ENCODE peak calls at places on chromosome 6, in five cellular contexts. Z is MG63, F is fibroblast of the aortic adventitia, O is prostate gland, U is choroid plexus epithelial cell. R is an unnamed sample.
A peak's percentile ranks its signal among the peaks of the same experiment; 100 is the strongest.

GRCh38 chr6:72954736-72955135 is 270.6 kb downstream of the KHDC1L start:
- DNase-seq in Z (no peak), F (peak; percentile 45), O (no peak), U (no peak), R (no peak)

GRCh38 chr6:136012948-136013347 is 161.4 kb downstream of the PDE7B start:
- DNase-seq in Z (no peak), F (peak; percentile 75), O (no peak), U (peak; percentile 21), R (no peak)

GRCh38 chr6:170222498-170223471 is 68.1 kb downstream of the DLL1 start:
- DNase-seq in Z (no peak), F (no peak), O (peak; percentile 3), U (no peak), R (no peak)

GRCh38 chr6:129645371-129646139 is 64.4 kb downstream of the ARHGAP18 start:
- DNase-seq in Z (no peak), F (no peak), O (no peak), U (peak; percentile 42), R (no peak)

GRCh38 chr6:89311853-89312531 is 3.1 kb downstream of the GABRR2 start:
- DNase-seq in Z (peak; percentile 88), F (peak; percentile 88), O (peak; percentile 59), U (peak; percentile 54), R (no peak)

GRCh38 chr6:141026504-141026903 is 1106.2 kb upstream of the GJE1 start:
- DNase-seq in Z (no peak), F (no peak), O (peak; percentile 36), U (no peak), R (no peak)

GRCh38 chr6:157273756-157274088 is 49.6 kb downstream of the TMEM242 start:
- DNase-seq in Z (peak; percentile 38), F (no peak), O (no peak), U (peak; percentile 56), R (peak; percentile 57)

GRCh38 chr6:106199998-106200397 is 113.9 kb downstream of the PRDM1 start:
- DNase-seq in Z (no peak), F (peak; percentile 76), O (no peak), U (peak; percentile 85), R (no peak)

GRCh38 chr6:90860822-90861601 is 274.1 kb upstream of the MAP3K7 start:
- DNase-seq in Z (no peak), F (no peak), O (no peak), U (peak; percentile 4), R (peak; percentile 27)

GRCh38 chr6:149900620-149901443 is 2.9 kb upstream of the RAET1E start:
- DNase-seq in Z (no peak), F (no peak), O (peak; percentile 57), U (no peak), R (no peak)

GRCh38 chr6:150247803-150248202 is 105.0 kb downstream of the PPP1R14C start:
- DNase-seq in Z (no peak), F (no peak), O (no peak), U (no peak), R (no peak)

GRCh38 chr6:116118608-116119007 is 7.3 kb downstream of the COL10A1 start:
- DNase-seq in Z (no peak), F (no peak), O (no peak), U (peak; percentile 21), R (no peak)

GRCh38 chr6:69827491-69827890 is 30.7 kb upstream of the LMBRD1 start:
- DNase-seq in Z (peak; percentile 40), F (peak; percentile 81), O (no peak), U (peak; percentile 57), R (no peak)

GRCh38 chr6:83442752-83443151 is 11.9 kb upstream of the ME1 start:
- DNase-seq in Z (no peak), F (peak; percentile 44), O (no peak), U (peak; percentile 45), R (peak; percentile 42)

GRCh38 chr6:27263886-27264285 is 16.4 kb downstream of the PRSS16 start:
- DNase-seq in Z (no peak), F (no peak), O (no peak), U (no peak), R (no peak)

GRCh38 chr6:166955121-166955864 is 1.1 kb downstream of the RNASET2 start:
- DNase-seq in Z (peak; percentile 6), F (no peak), O (no peak), U (no peak), R (no peak)

GRCh38 chr6:113560908-113561307 is 296.2 kb upstream of the MARCKS start:
- DNase-seq in Z (no peak), F (peak; percentile 86), O (no peak), U (peak; percentile 80), R (no peak)

GRCh38 chr6:167731216-167731615 is 95.5 kb upstream of the AFDN start:
- DNase-seq in Z (no peak), F (no peak), O (no peak), U (no peak), R (no peak)

GRCh38 chr6:20692023-20692422 is 157.8 kb downstream of the CDKAL1 start:
- DNase-seq in Z (no peak), F (no peak), O (no peak), U (no peak), R (no peak)

GRCh38 chr6:52909131-52909530 is 367 bp downstream of the GSTA3 start:
- DNase-seq in Z (peak; percentile 68), F (no peak), O (no peak), U (no peak), R (no peak)

GRCh38 chr6:27260339-27260738 is 12.8 kb downstream of the PRSS16 start:
- DNase-seq in Z (peak; percentile 19), F (no peak), O (no peak), U (no peak), R (no peak)

GRCh38 chr6:107399927-107400326 is 59.4 kb downstream of the PDSS2 start:
- DNase-seq in Z (no peak), F (no peak), O (no peak), U (peak; percentile 11), R (no peak)

DNA sequence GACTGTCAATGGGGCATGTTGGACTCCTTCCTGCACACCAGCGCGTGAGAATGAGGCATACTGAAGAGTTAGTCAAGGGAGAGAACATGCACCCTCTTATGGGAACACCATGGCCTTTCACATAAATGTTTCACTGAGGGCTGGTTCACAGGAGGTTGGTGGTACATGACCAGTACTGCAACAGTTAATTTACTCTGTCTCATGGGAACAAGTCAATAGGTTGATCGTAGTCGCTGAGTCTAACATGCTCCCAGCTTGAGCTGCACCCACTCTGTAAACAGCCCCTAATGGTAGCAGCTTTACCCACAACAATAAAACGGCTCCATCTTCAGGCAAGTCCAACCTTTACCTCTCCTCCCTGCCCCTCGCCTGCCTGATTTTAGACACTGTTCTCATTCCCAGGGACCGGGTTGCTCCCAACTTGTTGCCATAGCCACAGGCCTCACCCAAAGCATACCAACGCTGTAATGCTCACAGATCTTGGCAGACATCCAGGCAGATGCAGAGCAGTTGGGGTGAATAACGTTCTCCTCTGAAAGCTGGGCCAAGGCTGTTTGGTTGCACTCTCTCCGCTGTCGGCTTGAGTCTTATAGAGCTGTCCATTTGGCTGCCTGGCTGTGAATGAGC is 111.3 kb downstream of the LY86 start:
- DNase-seq in Z (peak; percentile 100), F (peak; percentile 98), O (peak; percentile 75), U (peak; percentile 95), R (peak; percentile 94)
- H3K4me3 ChIP-seq in Z (no peak overlapping the region), F (no peak overlapping the region), O (no peak overlapping the region), U (no peak overlapping the region), R (peak overlapping the region; percentile 70)

GRCh38 chr6:13046084-13046483 is 282.3 kb downstream of the TBC1D7 start:
- DNase-seq in Z (no peak), F (no peak), O (no peak), U (no peak), R (no peak)

GRCh38 chr6:13045676-13046075 is 282.7 kb downstream of the TBC1D7 start:
- DNase-seq in Z (no peak), F (no peak), O (no peak), U (no peak), R (no peak)

GRCh38 chr6:13048113-13048512 is 280.2 kb downstream of the TBC1D7 start:
- DNase-seq in Z (peak; percentile 56), F (peak; percentile 1), O (no peak), U (no peak), R (no peak)

GRCh38 chr6:13044390-13044789 is 283.9 kb downstream of the TBC1D7 start:
- DNase-seq in Z (peak; percentile 52), F (peak; percentile 4), O (no peak), U (peak; percentile 5), R (no peak)

GRCh38 chr6:13044896-13045295 is 283.4 kb downstream of the TBC1D7 start:
- DNase-seq in Z (no peak), F (no peak), O (no peak), U (no peak), R (no peak)
- H3K4me3 ChIP-seq in Z (no peak overlapping the region), F (no peak overlapping the region), O (no peak overlapping the region), U (no peak overlapping the region), R (no peak overlapping the region)

DNA sequence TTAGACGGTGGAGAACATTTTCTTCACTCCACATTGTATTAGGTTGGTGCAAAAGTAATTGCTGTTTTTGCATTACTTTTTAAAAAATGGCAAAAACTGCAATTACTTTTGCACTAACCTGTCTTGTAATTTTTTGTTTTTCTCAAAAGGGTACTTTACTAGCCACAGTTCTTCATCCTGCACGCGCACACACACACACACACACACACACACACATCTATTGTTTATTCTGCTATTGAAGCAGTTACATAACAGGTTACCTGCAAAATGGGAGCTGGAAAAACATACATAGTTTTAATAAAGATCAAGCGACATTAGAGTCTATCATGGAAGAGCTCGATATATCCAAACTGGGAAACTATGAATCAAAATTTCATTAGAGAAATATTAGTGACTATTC is 235.2 kb downstream of the SIM1 start:
- DNase-seq in Z (no peak), F (no peak), O (no peak), U (no peak), R (no peak)
- H3K4me3 ChIP-seq in Z (peak overlapping the region; percentile 42), F (no peak overlapping the region), O (no peak overlapping the region), U (no peak overlapping the region), R (no peak overlapping the region)

DNA sequence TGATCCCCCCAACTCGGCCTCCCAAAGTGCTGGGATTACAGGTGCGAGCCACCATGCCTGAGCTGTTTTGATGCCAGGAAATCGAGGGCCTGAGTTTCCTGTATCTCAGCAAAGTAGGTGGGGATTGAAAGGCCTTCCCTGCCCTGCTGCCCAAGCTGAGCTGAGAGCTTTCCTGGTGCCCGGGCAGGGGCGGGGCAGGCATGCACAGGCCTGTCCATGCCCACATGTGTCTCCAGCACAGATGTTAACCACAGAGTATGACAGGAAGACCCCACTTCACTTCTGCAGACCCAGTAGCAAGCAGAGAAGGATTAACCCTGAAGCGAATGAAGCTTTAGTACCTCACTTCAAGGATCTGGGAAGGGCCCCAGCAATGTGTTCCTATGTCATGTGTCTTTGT is 66.0 kb downstream of the GPR6 start:
- DNase-seq in Z (no peak), F (no peak), O (no peak), U (no peak), R (no peak)
- H3K4me3 ChIP-seq in Z (no peak overlapping the region), F (no peak overlapping the region), O (no peak overlapping the region), U (no peak overlapping the region), R (no peak overlapping the region)

DNA sequence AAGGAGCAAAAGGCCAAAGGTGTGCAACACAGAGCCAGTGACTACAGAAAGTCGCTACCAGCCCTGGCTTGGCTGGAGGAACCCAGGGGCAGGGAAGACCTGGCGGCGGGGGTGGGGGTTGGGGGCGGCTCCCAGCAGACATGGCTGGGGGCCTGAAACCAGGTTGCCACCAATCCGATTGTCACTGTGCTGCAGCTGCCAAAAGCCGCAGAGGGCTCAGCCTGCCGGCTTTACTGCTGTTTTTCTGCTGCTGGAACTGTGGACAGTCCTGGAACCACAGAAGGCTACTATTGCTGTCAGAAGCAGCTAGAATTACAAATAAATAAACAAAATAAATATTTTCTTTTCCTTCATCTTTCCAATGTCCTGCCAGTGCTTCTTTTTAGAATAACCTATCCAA is 25.7 kb upstream of the OGFRL1 start:
- DNase-seq in Z (no peak), F (no peak), O (no peak), U (peak; percentile 31), R (no peak)
- H3K4me3 ChIP-seq in Z (no peak overlapping the region), F (no peak overlapping the region), O (no peak overlapping the region), U (no peak overlapping the region), R (no peak overlapping the region)